ENCODE peak calls at places on chromosomes 16 and 17, in five cellular contexts. H is astrocyte of the cerebellum, A is esophagus squamous epithelium, E is foreskin fibroblast, D is fibroblast of lung. M is an unnamed sample.

GRCh38 chr16:67509016-67509415 is 19.6 kb upstream of the RIPOR1 start:
- DNase-seq in E (no peak), A (no peak), H (no peak), D (no peak), M (no peak)

GRCh38 chr17:80637286-80637703 is 92.7 kb downstream of the RPTOR start:
- DNase-seq in D (no peak), H (no peak), A (no peak), E (no peak), M (no peak)

GRCh38 chr16:72744064-72744793 is 303.7 kb downstream of the ZFHX3 start:
- DNase-seq in H (no peak), E (no peak), D (no peak), A (no peak), M (no peak)

GRCh38 chr16:16083421-16084156 is 134.2 kb downstream of the ABCC1 start:
- DNase-seq in A (no peak), E (peak; percentile 44), D (peak; percentile 55), H (no peak), M (no peak)

GRCh38 chr17:59400858-59401257 is 69.4 kb downstream of the YPEL2 start:
- DNase-seq in H (no peak), D (peak; percentile 3), E (peak; percentile 39), A (no peak), M (no peak)

GRCh38 chr16:78926723-78927200 is 673.8 kb downstream of the MAF start:
- DNase-seq in A (no peak), D (no peak), E (no peak), H (no peak), M (no peak)

GRCh38 chr17:41127371-41127770 is 3.4 kb upstream of the KRTAP4-12 start:
- DNase-seq in D (no peak), A (no peak), E (no peak), H (no peak), M (no peak)

GRCh38 chr16:28950648-28951409 is at the start of gene NFATC2IP:
- DNase-seq in D (peak; percentile 100), A (peak; percentile 97), E (peak; percentile 100), H (peak; percentile 100), M (peak; percentile 100)

GRCh38 chr17:72657467-72658317 is 434.8 kb downstream of the SLC39A11 start:
- DNase-seq in D (no peak), E (no peak), A (no peak), H (no peak), M (no peak)

GRCh38 chr17:57032343-57032742 is 52.7 kb upstream of the AKAP1 start:
- DNase-seq in D (peak; percentile 29), A (no peak), E (no peak), H (no peak), M (no peak)

GRCh38 chr16:71406316-71406715 is 35.5 kb downstream of the TLE7 start:
- DNase-seq in H (no peak), D (no peak), E (no peak), A (no peak), M (no peak)

GRCh38 chr16:71404364-71404763 is 37.5 kb downstream of the TLE7 start:
- DNase-seq in E (no peak), D (no peak), H (no peak), A (no peak), M (no peak)

GRCh38 chr16:71401988-71402387 is 39.9 kb downstream of the TLE7 start:
- DNase-seq in H (no peak), E (no peak), D (no peak), A (no peak), M (no peak)

GRCh38 chr16:71399801-71400563 is 41.5 kb downstream of the CALB2 start:
- DNase-seq in A (no peak), H (no peak), E (no peak), D (no peak), M (no peak)

DNA sequence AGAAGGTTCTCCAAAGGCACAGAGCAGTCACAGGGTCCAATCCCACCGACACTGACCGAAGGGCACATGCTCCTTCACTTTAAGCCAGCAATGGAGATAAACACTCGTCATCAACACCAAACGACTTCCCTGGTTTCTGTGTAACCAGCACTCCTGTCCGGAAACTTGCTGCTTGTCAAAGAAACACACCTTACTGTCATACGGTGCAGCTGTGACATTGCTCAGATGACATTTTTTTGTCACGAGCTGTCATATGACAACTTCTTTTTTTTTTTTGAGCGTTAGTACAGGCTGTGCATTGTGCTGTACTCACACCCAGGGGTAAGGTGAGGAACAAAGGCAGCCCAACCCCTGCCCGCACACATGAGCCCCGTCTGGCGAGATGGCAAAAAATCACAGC is 39.2 kb downstream of the TLE7 start:
- DNase-seq in E (no peak), D (no peak), H (no peak), A (no peak), M (no peak)
- TF ChIP-seq CTCF in E (no peak), D (no peak), H (no peak), A (no peak), M (no peak)

DNA sequence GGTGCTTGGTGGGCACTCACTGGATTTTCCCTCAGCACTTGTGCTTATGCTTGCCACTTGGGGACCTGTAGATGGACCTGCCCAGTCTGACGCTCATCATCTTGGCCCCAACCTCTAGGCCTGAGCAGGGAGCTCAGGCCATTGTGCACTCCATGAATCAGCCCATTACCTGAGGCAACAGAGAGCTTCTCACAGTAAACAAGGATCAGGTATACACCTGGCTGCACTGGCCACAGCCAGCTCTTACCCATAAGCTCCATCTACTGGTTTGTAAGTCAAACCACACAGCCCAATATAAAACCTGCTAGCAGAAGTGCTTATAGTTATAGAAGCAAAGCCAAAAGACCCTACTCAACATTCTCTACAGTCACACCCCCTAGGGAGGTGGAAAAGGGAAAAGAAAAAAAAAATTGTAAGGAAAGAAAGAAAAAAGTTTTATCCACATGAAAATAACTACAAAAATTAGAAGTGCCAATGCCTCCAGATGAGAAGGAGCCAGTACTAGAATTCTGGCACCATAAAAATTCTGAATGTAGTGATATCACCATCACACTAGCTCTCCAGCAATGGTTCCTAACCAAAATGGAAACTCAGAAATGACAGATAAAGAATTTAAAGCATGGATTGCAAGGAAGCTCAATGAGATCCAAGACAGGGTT is 87.8 kb upstream of the CDH5 start:
- DNase-seq in D (no peak), A (no peak), E (no peak), H (no peak), M (no peak)
- TF ChIP-seq CTCF in D (no peak), A (no peak), E (no peak), H (peak; percentile 16), M (no peak)

GRCh38 chr17:39668141-39668924 is at the start of gene PNMT:
- DNase-seq in H (peak; percentile 6), E (peak; percentile 82), D (peak; percentile 52), A (no peak), M (no peak)
- TF ChIP-seq CTCF in H (peak; percentile 66), E (peak; percentile 66), D (peak; percentile 53), A (peak; percentile 60), M (peak; percentile 52)

DNA sequence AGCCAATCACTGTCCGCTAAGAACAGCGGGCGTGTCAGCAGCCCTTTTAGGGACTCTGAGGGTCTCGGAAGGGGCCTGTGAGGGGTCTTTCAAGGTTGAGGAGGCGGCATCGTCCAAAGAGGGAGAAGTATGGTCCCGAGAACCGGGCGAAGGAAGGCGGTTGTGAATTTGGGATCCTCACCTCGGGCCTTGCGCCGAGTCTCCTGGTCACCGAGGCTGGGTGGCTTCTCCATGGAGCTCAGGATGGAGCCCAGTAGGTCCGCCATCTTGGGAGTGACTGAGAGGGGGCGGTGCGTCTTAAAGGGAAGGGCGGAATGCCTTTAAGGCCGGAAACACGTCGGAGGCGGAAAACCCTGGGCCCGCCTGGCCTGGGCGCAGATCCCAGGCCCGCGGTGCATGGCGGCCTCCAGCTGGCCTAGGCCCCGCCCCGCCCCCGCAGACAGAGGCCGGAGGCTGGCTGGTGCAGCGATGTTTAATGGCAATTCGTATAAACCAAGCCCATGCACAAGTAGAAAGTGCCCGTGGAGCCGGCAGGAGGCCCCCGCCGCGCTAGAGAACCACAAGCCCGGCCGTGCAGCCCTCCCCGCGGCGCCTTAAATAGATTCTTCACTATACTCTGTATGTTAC is at the start of gene SPAG7:
- DNase-seq in H (peak; percentile 95), E (peak; percentile 99), D (peak; percentile 99), A (peak; percentile 88), M (peak; percentile 96)
- TF ChIP-seq CTCF in H (no peak), E (peak; percentile 6), D (no peak), A (no peak), M (peak; percentile 3)

GRCh38 chr17:44220211-44221071 is 966 bp upstream of the UBTF start:
- DNase-seq in E (peak; percentile 83), H (no peak), D (peak; percentile 64), A (no peak), M (no peak)

GRCh38 chr17:44221862-44222111 is 2.3 kb upstream of the UBTF start:
- DNase-seq in D (no peak), H (no peak), A (no peak), E (no peak), M (no peak)

GRCh38 chr17:44221072-44221861 is 1.8 kb upstream of the UBTF start:
- DNase-seq in A (no peak), H (peak; percentile 57), E (peak; percentile 87), D (peak; percentile 83), M (peak; percentile 85)

GRCh38 chr17:44223574-44224046 is 4.1 kb upstream of the UBTF start:
- DNase-seq in E (peak; percentile 94), H (peak; percentile 65), A (no peak), D (peak; percentile 89), M (peak; percentile 83)

DNA sequence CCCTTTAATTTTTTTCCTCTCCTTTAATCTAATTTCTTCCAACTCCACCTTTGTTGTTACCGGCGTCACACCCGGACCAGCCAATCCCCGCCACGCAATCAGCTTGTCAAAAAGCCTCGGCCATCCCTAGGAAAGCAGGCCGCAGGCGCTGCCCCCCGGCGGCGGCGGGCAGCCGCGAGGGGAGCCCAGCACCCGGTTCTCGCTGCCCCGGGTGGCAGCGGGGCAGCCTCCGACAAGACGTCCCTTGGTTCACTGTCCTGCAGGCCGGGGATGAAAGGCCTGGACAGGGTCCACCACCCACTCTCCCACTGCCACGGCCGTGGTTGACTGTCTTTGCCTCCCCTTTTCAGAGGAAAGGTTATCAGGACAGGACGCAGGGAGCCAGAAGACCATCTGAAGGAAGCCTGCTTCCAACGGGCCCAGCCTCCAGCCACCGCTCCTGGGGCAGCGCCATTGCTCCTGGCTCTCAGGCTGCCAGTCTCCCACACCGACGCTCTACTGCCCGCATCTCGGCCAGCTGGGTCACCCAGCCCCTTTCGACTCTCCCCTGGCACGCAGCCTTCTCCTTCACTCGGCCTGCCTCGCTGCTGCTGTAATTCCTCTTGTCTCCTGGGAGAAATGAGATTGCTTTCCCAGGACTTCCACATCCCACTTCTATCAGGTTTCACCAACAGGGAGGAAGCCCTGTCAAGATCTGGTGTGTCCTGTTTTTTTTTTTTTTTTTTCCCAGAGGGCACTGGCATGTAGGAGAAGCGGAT is 2.8 kb upstream of the UBTF start:
- DNase-seq in D (peak; percentile 77), E (peak; percentile 90), H (peak; percentile 31), A (no peak), M (no peak)
- TF ChIP-seq CTCF in D (peak; percentile 17), E (no peak), H (peak; percentile 22), A (peak; percentile 9), M (no peak)

DNA sequence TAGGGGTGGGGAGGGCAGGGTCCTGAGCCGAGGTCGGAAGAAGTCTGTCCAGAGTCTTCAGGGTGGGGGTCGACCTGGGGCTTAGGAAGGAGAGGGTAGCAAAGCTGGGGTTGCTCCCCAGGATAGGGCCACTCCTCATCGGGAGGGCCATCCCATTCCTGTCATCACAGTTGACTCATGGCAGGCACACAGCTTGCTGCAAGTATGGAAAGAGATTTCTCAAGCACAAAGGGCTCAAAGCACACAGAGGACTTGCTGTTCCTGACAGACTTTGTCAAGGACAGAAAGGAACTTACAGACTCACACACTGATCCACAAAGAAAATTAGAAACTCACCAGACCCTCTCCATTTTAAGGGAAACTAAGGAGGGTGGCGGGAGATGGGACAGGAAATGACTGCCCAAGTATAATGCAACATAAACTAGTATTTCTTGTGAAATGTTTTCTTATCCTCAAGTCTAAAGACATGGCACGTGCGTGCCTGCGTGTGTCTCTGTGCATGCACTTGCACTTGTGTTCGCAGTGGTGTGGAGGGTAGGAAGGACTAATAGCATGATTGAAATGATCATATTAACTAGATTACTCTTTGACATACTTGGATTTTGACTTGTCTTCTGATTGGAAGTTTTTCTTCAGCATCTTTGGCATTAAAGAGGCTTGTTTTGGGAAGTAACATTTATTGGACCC is 2.4 kb downstream of the AOC2 start:
- DNase-seq in D (peak; percentile 57), H (no peak), E (peak; percentile 76), A (no peak), M (no peak)
- TF ChIP-seq CTCF in D (no peak), H (no peak), E (no peak), A (no peak), M (no peak)